ENCODE peak calls at places on chromosomes 16 and 17, in four cellular contexts. N, D, C and A are unnamed samples.
A peak's percentile ranks its signal among the peaks of the same experiment; 100 is the strongest.

GRCh38 chr16:85534536-85535351 is 78.4 kb upstream of the GSE1 start:
- DNase-seq in N (no peak), D (no peak), C (no peak), A (no peak)

GRCh38 chr17:30228011-30228410 is 7.5 kb downstream of the SLC6A4 start:
- DNase-seq in N (no peak), D (no peak), C (no peak), A (no peak)

GRCh38 chr17:50148226-50149098 is 2.0 kb downstream of the PPP1R9B start:
- DNase-seq in N (peak; percentile 82), D (no peak), C (peak; percentile 97), A (peak; percentile 85)

GRCh38 chr16:65763640-65764305 is 602.7 kb upstream of the CDH5 start:
- DNase-seq in N (no peak), D (no peak), C (no peak), A (no peak)

GRCh38 chr17:39107141-39107540 is 44.3 kb downstream of the PLXDC1 start:
- DNase-seq in N (no peak), D (no peak), C (no peak), A (no peak)

GRCh38 chr16:27495191-27495590 is 54.5 kb downstream of the GTF3C1 start:
- DNase-seq in N (no peak), D (no peak), C (no peak), A (no peak)

GRCh38 chr16:411576-412265 is 10.0 kb downstream of the DECR2 start:
- DNase-seq in N (no peak), D (no peak), C (peak; percentile 21), A (no peak)

GRCh38 chr16:284204-285120 is 1.5 kb downstream of the PDIA2 start:
- DNase-seq in N (no peak), D (no peak), C (no peak), A (no peak)

GRCh38 chr17:40062347-40063033 is at the start of gene THRA:
- DNase-seq in N (peak; percentile 82), D (peak; percentile 47), C (peak; percentile 97), A (peak; percentile 92)

GRCh38 chr16:5581963-5582362 is 484.4 kb upstream of the EEF2KMT start:
- DNase-seq in N (no peak), D (no peak), C (no peak), A (no peak)

GRCh38 chr17:59311051-59311468 is 20.4 kb upstream of the YPEL2 start:
- DNase-seq in N (no peak), D (no peak), C (peak; percentile 59), A (peak; percentile 78)

GRCh38 chr17:74749262-74750038 is 1.0 kb downstream of the NHERF1 start:
- DNase-seq in N (no peak), D (no peak), C (no peak), A (peak; percentile 62)

GRCh38 chr17:40122466-40122943 is 734 bp downstream of the MSL1 start:
- DNase-seq in N (peak; percentile 78), D (no peak), C (peak; percentile 79), A (peak; percentile 69)

GRCh38 chr17:77778636-77779524 is 179.6 kb upstream of the TNRC6C start:
- DNase-seq in N (peak; percentile 69), D (no peak), C (no peak), A (no peak)

GRCh38 chr17:8176998-8177731 is 985 bp upstream of the TMEM107 start:
- DNase-seq in N (peak; percentile 41), D (no peak), C (no peak), A (no peak)

GRCh38 chr17:82917656-82918345 is 78.0 kb upstream of the ZNF750 start:
- DNase-seq in N (no peak), D (no peak), C (peak; percentile 59), A (peak; percentile 59)
- TF ChIP-seq CTCF in N (peak; percentile 49), D (peak; percentile 21), C (peak; percentile 10), A (peak; percentile 7)

GRCh38 chr17:79808763-79809529 is 12.1 kb upstream of the CBX8 start:
- DNase-seq in N (no peak), D (no peak), C (no peak), A (no peak)
- TF ChIP-seq CTCF in N (peak; percentile 46), D (no peak), C (no peak), A (peak; percentile 34)

GRCh38 chr17:81094744-81095607 is 60.0 kb downstream of the BAIAP2 start:
- DNase-seq in N (no peak), D (peak; percentile 78), C (no peak), A (no peak)
- TF ChIP-seq CTCF in N (no peak), D (no peak), C (no peak), A (no peak)

GRCh38 chr17:43723697-43724359 is 34.8 kb downstream of the SOST start:
- DNase-seq in N (no peak), D (no peak), C (no peak), A (no peak)

GRCh38 chr17:43721537-43722268 is 36.9 kb downstream of the SOST start:
- DNase-seq in N (no peak), D (no peak), C (no peak), A (no peak)

GRCh38 chr17:43720311-43721060 is 38.1 kb downstream of the SOST start:
- DNase-seq in N (peak; percentile 87), D (peak; percentile 44), C (peak; percentile 87), A (peak; percentile 90)

GRCh38 chr17:43722269-43722619 is 36.3 kb downstream of the SOST start:
- DNase-seq in N (no peak), D (no peak), C (no peak), A (no peak)

GRCh38 chr17:43722921-43723665 is 35.5 kb downstream of the SOST start:
- DNase-seq in N (no peak), D (no peak), C (no peak), A (no peak)
- TF ChIP-seq CTCF in N (no peak), D (no peak), C (no peak), A (no peak)

GRCh38 chr17:36182176-36183000 is 6.0 kb upstream of the TBC1D3B start:
- DNase-seq in N (no peak), D (no peak), C (no peak), A (no peak)

GRCh38 chr17:36188891-36189306 is 7.7 kb downstream of the CCL3L1 start:
- DNase-seq in N (peak; percentile 73), D (no peak), C (peak; percentile 40), A (peak; percentile 46)

GRCh38 chr17:36185416-36185815 is 9.0 kb upstream of the TBC1D3B start:
- DNase-seq in N (no peak), D (no peak), C (no peak), A (no peak)

GRCh38 chr17:36183811-36184765 is 7.7 kb upstream of the TBC1D3B start:
- DNase-seq in N (no peak), D (no peak), C (peak; percentile 52), A (no peak)

GRCh38 chr17:36183001-36183810 is 6.8 kb upstream of the TBC1D3B start:
- DNase-seq in N (peak; percentile 73), D (no peak), C (peak; percentile 57), A (peak; percentile 73)
- TF ChIP-seq CTCF in N (no peak), D (no peak), C (no peak), A (no peak)

DNA sequence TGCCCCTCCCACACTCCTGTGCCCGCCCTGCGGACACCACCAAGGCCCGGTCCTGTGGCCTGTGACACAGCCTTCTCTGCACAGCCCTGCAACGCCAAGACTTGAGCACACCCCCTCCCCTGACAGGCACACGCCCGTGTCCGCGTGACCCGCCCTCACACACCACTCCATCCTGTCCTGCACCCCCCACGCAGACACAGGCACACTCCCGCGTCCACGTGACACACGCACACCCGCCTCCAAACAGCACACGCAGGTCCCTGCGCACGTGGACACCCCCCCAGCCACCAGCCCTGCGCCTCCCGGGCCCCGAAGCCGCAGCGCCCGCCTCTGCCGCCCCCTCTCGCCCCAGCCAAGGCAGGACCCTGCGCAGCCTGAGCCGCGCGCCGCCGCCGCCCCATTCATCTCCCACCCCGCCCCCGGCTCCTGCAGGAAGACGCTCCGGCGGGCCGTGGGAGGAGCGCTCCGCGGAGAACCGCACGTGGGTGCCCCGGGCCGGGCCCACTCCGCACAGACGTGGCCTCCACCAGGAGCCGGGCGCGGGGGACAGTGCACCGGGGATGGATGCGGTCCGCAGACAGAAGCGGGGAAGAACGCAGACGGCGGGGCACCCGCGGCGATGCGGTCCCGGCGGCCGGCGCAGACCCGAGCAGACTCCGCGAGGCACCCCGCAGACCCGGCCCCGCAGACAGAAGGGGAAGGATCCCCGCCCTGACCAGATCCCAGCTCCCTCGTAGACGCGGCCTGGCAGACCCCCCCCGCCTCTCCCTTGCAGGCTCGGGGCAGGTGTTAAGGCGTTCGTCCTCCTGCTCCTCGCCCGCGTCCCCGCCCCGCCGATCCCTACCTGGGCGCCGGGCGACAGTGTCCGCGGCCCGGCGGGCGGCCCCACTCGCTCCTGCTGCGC is 506 bp downstream of the CAMKK1 start:
- DNase-seq in N (peak; percentile 93), D (peak; percentile 61), C (peak; percentile 95), A (peak; percentile 65)
- TF ChIP-seq CTCF in N (no peak), D (peak; percentile 18), C (no peak), A (peak; percentile 12)

DNA sequence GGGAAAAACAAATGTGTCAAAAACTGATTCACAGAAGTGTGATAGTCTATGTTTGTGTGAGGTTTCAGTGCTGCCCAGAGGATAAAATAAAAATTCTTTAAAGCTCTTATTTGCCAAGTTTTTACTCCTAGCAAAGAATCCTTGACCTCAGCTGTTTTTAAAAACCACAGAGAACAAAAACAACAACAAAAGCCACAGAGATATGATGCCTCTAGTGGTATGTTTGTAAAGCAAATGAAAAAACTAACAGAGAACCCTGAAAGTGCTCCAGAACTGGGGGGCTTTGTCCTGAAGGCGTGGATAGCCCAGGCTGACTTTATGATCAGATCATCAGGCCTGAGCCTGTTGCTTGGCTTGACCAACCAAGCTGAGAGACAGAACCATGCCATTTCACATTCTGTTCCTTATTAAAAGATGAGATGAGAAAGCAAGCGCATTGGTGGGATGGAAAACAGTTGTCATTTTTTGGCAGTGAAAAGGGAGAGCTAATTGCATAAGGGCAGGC is 411.1 kb downstream of the CPPED1 start:
- DNase-seq in N (no peak), D (no peak), C (no peak), A (no peak)
- TF ChIP-seq CTCF in N (no peak), D (no peak), C (no peak), A (no peak)

DNA sequence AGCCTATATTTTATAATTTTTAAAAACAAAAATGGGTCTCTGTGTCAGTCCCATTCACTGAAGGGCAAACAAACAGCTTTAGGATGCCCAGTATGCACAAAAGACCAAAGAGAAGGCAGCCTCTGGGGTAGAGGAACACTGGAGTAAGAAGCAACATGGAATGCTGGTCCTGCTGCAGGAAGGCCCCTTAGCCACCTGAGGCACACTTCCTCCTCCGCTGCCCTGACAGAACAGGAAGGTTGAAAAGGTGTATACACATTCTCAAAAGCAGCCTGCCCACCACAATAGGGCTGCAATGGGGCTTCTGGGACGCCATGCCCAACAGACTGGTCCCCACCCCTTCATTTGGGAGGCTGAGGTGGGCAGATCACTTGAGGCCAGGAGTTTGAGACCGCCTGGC is 19.5 kb downstream of the TOM1L2 start:
- DNase-seq in N (no peak), D (no peak), C (no peak), A (no peak)
- TF ChIP-seq CTCF in N (no peak), D (no peak), C (no peak), A (no peak)